ENCODE peak calls at places on chromosomes 5 and 9, in seven cellular contexts. One of them, this sample, is unnamed.

GRCh38 chr5:16550316-16550952 is 66.4 kb downstream of the RETREG1 start:
- DNase-seq in body of pancreas: peak
- DNase-seq in lower lobe of right lung: no peak
- DNase-seq in hepatocyte: peak
- DNase-seq in WERI-Rb-1: peak
- DNase-seq in dorsolateral prefrontal cortex: no peak
- DNase-seq in Panc1: peak
- DNase-seq in this sample: peak

GRCh38 chr5:92364986-92365550 is 982.0 kb upstream of the ARRDC3 start:
- DNase-seq in body of pancreas: no peak
- DNase-seq in lower lobe of right lung: no peak
- DNase-seq in hepatocyte: no peak
- DNase-seq in WERI-Rb-1: no peak
- DNase-seq in dorsolateral prefrontal cortex: peak
- DNase-seq in Panc1: no peak
- DNase-seq in this sample: no peak

GRCh38 chr9:124033348-124033747 is 21.8 kb downstream of the LHX2 start:
- DNase-seq in body of pancreas: no peak
- DNase-seq in lower lobe of right lung: no peak
- DNase-seq in hepatocyte: no peak
- DNase-seq in WERI-Rb-1: no peak
- DNase-seq in dorsolateral prefrontal cortex: no peak
- DNase-seq in Panc1: no peak
- DNase-seq in this sample: no peak

GRCh38 chr5:113804264-113804663 is 290.8 kb downstream of the YTHDC2 start:
- DNase-seq in body of pancreas: no peak
- DNase-seq in lower lobe of right lung: no peak
- DNase-seq in hepatocyte: no peak
- DNase-seq in WERI-Rb-1: peak
- DNase-seq in dorsolateral prefrontal cortex: no peak
- DNase-seq in Panc1: no peak
- DNase-seq in this sample: no peak

GRCh38 chr5:145585443-145586148 is 249.5 kb downstream of the PRELID2 start:
- DNase-seq in body of pancreas: no peak
- DNase-seq in lower lobe of right lung: no peak
- DNase-seq in hepatocyte: no peak
- DNase-seq in WERI-Rb-1: no peak
- DNase-seq in dorsolateral prefrontal cortex: no peak
- DNase-seq in Panc1: no peak
- DNase-seq in this sample: no peak

GRCh38 chr5:120062515-120062917 is 401.6 kb upstream of the PRR16 start:
- DNase-seq in body of pancreas: no peak
- DNase-seq in lower lobe of right lung: no peak
- DNase-seq in hepatocyte: no peak
- DNase-seq in WERI-Rb-1: no peak
- DNase-seq in dorsolateral prefrontal cortex: no peak
- DNase-seq in Panc1: no peak
- DNase-seq in this sample: no peak

GRCh38 chr9:28121353-28121752 is 548.1 kb upstream of the C9orf72 start:
- DNase-seq in body of pancreas: no peak
- DNase-seq in lower lobe of right lung: no peak
- DNase-seq in hepatocyte: no peak
- DNase-seq in WERI-Rb-1: no peak
- DNase-seq in dorsolateral prefrontal cortex: no peak
- DNase-seq in Panc1: no peak
- DNase-seq in this sample: no peak

GRCh38 chr9:113657765-113658564 is 194.4 kb downstream of the RGS3 start:
- DNase-seq in body of pancreas: peak
- DNase-seq in lower lobe of right lung: peak
- DNase-seq in hepatocyte: peak
- DNase-seq in WERI-Rb-1: peak
- DNase-seq in dorsolateral prefrontal cortex: peak
- DNase-seq in Panc1: peak
- DNase-seq in this sample: peak

GRCh38 chr5:134240421-134240962 is 14.6 kb upstream of the PPP2CA start:
- DNase-seq in body of pancreas: peak
- DNase-seq in lower lobe of right lung: no peak
- DNase-seq in hepatocyte: peak
- DNase-seq in WERI-Rb-1: peak
- DNase-seq in dorsolateral prefrontal cortex: peak
- DNase-seq in Panc1: no peak
- DNase-seq in this sample: no peak

GRCh38 chr5:56814361-56814962 is 887 bp upstream of the MAP3K1 start:
- DNase-seq in body of pancreas: peak
- DNase-seq in lower lobe of right lung: peak
- DNase-seq in hepatocyte: peak
- DNase-seq in WERI-Rb-1: peak
- DNase-seq in dorsolateral prefrontal cortex: no peak
- DNase-seq in Panc1: no peak
- DNase-seq in this sample: no peak

GRCh38 chr5:78232163-78232562 is 62.3 kb downstream of the AP3B1 start:
- DNase-seq in body of pancreas: no peak
- DNase-seq in lower lobe of right lung: no peak
- DNase-seq in hepatocyte: no peak
- DNase-seq in WERI-Rb-1: no peak
- DNase-seq in dorsolateral prefrontal cortex: no peak
- DNase-seq in Panc1: no peak
- DNase-seq in this sample: no peak

GRCh38 chr9:12065050-12065449 is 628.1 kb upstream of the TYRP1 start:
- DNase-seq in body of pancreas: no peak
- DNase-seq in lower lobe of right lung: no peak
- DNase-seq in hepatocyte: no peak
- DNase-seq in WERI-Rb-1: no peak
- DNase-seq in dorsolateral prefrontal cortex: no peak
- DNase-seq in Panc1: no peak
- DNase-seq in this sample: no peak

GRCh38 chr5:179762079-179762780 is 29.6 kb downstream of the MAML1 start:
- DNase-seq in body of pancreas: peak
- DNase-seq in lower lobe of right lung: no peak
- DNase-seq in hepatocyte: peak
- DNase-seq in WERI-Rb-1: no peak
- DNase-seq in dorsolateral prefrontal cortex: no peak
- DNase-seq in Panc1: no peak
- DNase-seq in this sample: peak

GRCh38 chr9:77707696-77708095 is 59.6 kb upstream of the GNA14 start:
- DNase-seq in body of pancreas: peak
- DNase-seq in lower lobe of right lung: peak
- DNase-seq in hepatocyte: peak
- DNase-seq in WERI-Rb-1: no peak
- DNase-seq in dorsolateral prefrontal cortex: no peak
- DNase-seq in Panc1: peak
- DNase-seq in this sample: no peak

GRCh38 chr5:134493461-134494055 is 31.9 kb upstream of the JADE2 start:
- DNase-seq in body of pancreas: no peak
- DNase-seq in lower lobe of right lung: no peak
- DNase-seq in hepatocyte: no peak
- DNase-seq in WERI-Rb-1: no peak
- DNase-seq in dorsolateral prefrontal cortex: no peak
- DNase-seq in Panc1: no peak
- DNase-seq in this sample: peak

GRCh38 chr5:671459-672328 is 21.5 kb downstream of the TPPP start:
- DNase-seq in body of pancreas: peak
- DNase-seq in lower lobe of right lung: peak
- DNase-seq in hepatocyte: peak
- DNase-seq in WERI-Rb-1: peak
- DNase-seq in dorsolateral prefrontal cortex: peak
- DNase-seq in Panc1: peak
- DNase-seq in this sample: peak

GRCh38 chr9:3398232-3398648 is 127.6 kb downstream of the RFX3 start:
- DNase-seq in body of pancreas: no peak
- DNase-seq in lower lobe of right lung: no peak
- DNase-seq in hepatocyte: no peak
- DNase-seq in WERI-Rb-1: no peak
- DNase-seq in dorsolateral prefrontal cortex: no peak
- DNase-seq in Panc1: no peak
- DNase-seq in this sample: peak

GRCh38 chr5:58085800-58086199 is 374.1 kb downstream of the PLK2 start:
- DNase-seq in body of pancreas: peak
- DNase-seq in lower lobe of right lung: no peak
- DNase-seq in hepatocyte: no peak
- DNase-seq in WERI-Rb-1: no peak
- DNase-seq in dorsolateral prefrontal cortex: no peak
- DNase-seq in Panc1: no peak
- DNase-seq in this sample: no peak

GRCh38 chr9:127136081-127136879 is 13.8 kb upstream of the ANGPTL2 start:
- DNase-seq in body of pancreas: no peak
- DNase-seq in lower lobe of right lung: no peak
- DNase-seq in hepatocyte: no peak
- DNase-seq in WERI-Rb-1: no peak
- DNase-seq in dorsolateral prefrontal cortex: no peak
- DNase-seq in Panc1: no peak
- DNase-seq in this sample: no peak

GRCh38 chr9:136016882-136017812 is 56.0 kb upstream of the UBAC1 start:
- DNase-seq in body of pancreas: no peak
- DNase-seq in lower lobe of right lung: peak
- DNase-seq in hepatocyte: no peak
- DNase-seq in WERI-Rb-1: no peak
- DNase-seq in dorsolateral prefrontal cortex: no peak
- DNase-seq in Panc1: no peak
- DNase-seq in this sample: no peak

GRCh38 chr9:89425921-89426388 is 72.0 kb downstream of the SEMA4D start:
- DNase-seq in body of pancreas: no peak
- DNase-seq in lower lobe of right lung: peak
- DNase-seq in hepatocyte: no peak
- DNase-seq in WERI-Rb-1: no peak
- DNase-seq in dorsolateral prefrontal cortex: peak
- DNase-seq in Panc1: no peak
- DNase-seq in this sample: no peak

GRCh38 chr9:69173497-69173890 is 583 bp upstream of the TJP2 start:
- DNase-seq in body of pancreas: no peak
- DNase-seq in lower lobe of right lung: no peak
- DNase-seq in hepatocyte: no peak
- DNase-seq in WERI-Rb-1: no peak
- DNase-seq in dorsolateral prefrontal cortex: no peak
- DNase-seq in Panc1: no peak
- DNase-seq in this sample: no peak

GRCh38 chr5:78908173-78908901 is 76.8 kb downstream of the ARSB start:
- DNase-seq in body of pancreas: peak
- DNase-seq in lower lobe of right lung: peak
- DNase-seq in hepatocyte: peak
- DNase-seq in WERI-Rb-1: peak
- DNase-seq in dorsolateral prefrontal cortex: peak
- DNase-seq in Panc1: no peak
- DNase-seq in this sample: no peak

DNA sequence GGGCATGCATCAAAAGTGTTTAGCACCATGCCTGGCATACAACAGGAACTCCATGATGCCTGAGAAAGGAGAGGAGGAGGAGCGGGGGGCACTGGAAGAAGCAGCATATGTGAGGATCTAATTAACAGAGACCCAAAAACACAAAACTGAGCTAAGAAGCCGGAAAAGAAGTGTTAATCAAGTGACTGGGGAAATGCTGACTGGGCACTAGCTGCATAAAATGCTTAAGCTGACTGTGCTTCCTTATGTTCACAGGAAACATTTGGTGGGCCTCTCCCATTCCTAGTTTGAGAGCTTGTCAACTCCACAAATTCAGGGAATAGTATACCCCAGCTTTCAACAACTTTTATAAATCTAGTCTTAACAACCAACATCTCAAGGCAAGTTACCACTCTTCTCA is 26.6 kb downstream of the DEPDC1B start:
- DNase-seq in body of pancreas: peak
- DNase-seq in lower lobe of right lung: no peak
- DNase-seq in hepatocyte: peak
- DNase-seq in WERI-Rb-1: no peak
- DNase-seq in dorsolateral prefrontal cortex: no peak
- DNase-seq in Panc1: no peak
- DNase-seq in this sample: no peak
- H3K4me3 ChIP-seq in body of pancreas: no peak
- H3K4me3 ChIP-seq in lower lobe of right lung: no peak
- H3K4me3 ChIP-seq in hepatocyte: no peak
- H3K4me3 ChIP-seq in WERI-Rb-1: no peak
- H3K4me3 ChIP-seq in dorsolateral prefrontal cortex: no peak
- H3K4me3 ChIP-seq in Panc1: no peak
- H3K4me3 ChIP-seq in this sample: no peak

GRCh38 chr9:125241000-125241862 is at the start of gene HSPA5:
- DNase-seq in body of pancreas: peak
- DNase-seq in lower lobe of right lung: peak
- DNase-seq in hepatocyte: peak
- DNase-seq in WERI-Rb-1: peak
- DNase-seq in dorsolateral prefrontal cortex: peak
- DNase-seq in Panc1: peak
- DNase-seq in this sample: peak
- H3K4me3 ChIP-seq in body of pancreas: peak
- H3K4me3 ChIP-seq in lower lobe of right lung: peak
- H3K4me3 ChIP-seq in hepatocyte: peak
- H3K4me3 ChIP-seq in WERI-Rb-1: peak
- H3K4me3 ChIP-seq in dorsolateral prefrontal cortex: peak
- H3K4me3 ChIP-seq in Panc1: peak
- H3K4me3 ChIP-seq in this sample: peak

GRCh38 chr9:99059074-99059894 is 45.6 kb upstream of the TGFBR1 start:
- DNase-seq in body of pancreas: no peak
- DNase-seq in lower lobe of right lung: peak
- DNase-seq in hepatocyte: no peak
- DNase-seq in WERI-Rb-1: no peak
- DNase-seq in dorsolateral prefrontal cortex: no peak
- DNase-seq in Panc1: no peak
- DNase-seq in this sample: peak
- H3K4me3 ChIP-seq in body of pancreas: no peak
- H3K4me3 ChIP-seq in lower lobe of right lung: no peak
- H3K4me3 ChIP-seq in hepatocyte: no peak
- H3K4me3 ChIP-seq in WERI-Rb-1: no peak
- H3K4me3 ChIP-seq in dorsolateral prefrontal cortex: no peak
- H3K4me3 ChIP-seq in Panc1: no peak
- H3K4me3 ChIP-seq in this sample: no peak

GRCh38 chr9:38619556-38620447 is 594 bp downstream of the ANKRD18A start:
- DNase-seq in body of pancreas: peak
- DNase-seq in lower lobe of right lung: peak
- DNase-seq in hepatocyte: peak
- DNase-seq in WERI-Rb-1: peak
- DNase-seq in dorsolateral prefrontal cortex: no peak
- DNase-seq in Panc1: no peak
- DNase-seq in this sample: no peak
- H3K4me3 ChIP-seq in body of pancreas: peak
- H3K4me3 ChIP-seq in lower lobe of right lung: peak
- H3K4me3 ChIP-seq in hepatocyte: peak
- H3K4me3 ChIP-seq in WERI-Rb-1: peak
- H3K4me3 ChIP-seq in dorsolateral prefrontal cortex: peak
- H3K4me3 ChIP-seq in Panc1: peak
- H3K4me3 ChIP-seq in this sample: peak